ENCODE peak calls at places on chromosomes 1 and 21, in eight cellular contexts. E is CD8-positive, alpha-beta memory T cell; F is NCI-H748 treated with DMSO at 0.1 percent for 48 hours; K is activated T-cell treated with anti-CD3 and anti-CD28 coated beads for 24 hours; I is T-helper 1 cell; H is SK-N-SH; P is effector memory CD8-positive, alpha-beta T cell; Z is AG09319. R is an unnamed sample.

GRCh38 chr21:45957986-45958610 is 23.5 kb upstream of the COL6A1 start:
- DNase-seq in E (no peak), F (no peak), I (no peak), K (no peak), Z (peak), H (no peak), P (no peak), R (no peak)

GRCh38 chr1:36807262-36807661 is 227.1 kb downstream of the GRIK3 start:
- DNase-seq in H (no peak), K (no peak), E (no peak), P (no peak), I (no peak), Z (no peak), F (no peak), R (no peak)

GRCh38 chr1:225847610-225848009 is 34.6 kb downstream of the TMEM63A start:
- DNase-seq in H (no peak), K (no peak), I (no peak), Z (no peak), E (no peak), F (no peak), P (no peak), R (no peak)

GRCh38 chr1:6580119-6580587 is 359 bp downstream of the ZBTB48 start:
- DNase-seq in Z (no peak), K (no peak), H (no peak), F (no peak), E (no peak), P (no peak), I (no peak), R (no peak)

GRCh38 chr1:119285482-119285881 is 83.1 kb upstream of the HAO2 start:
- DNase-seq in E (no peak), P (no peak), F (no peak), I (no peak), H (no peak), Z (peak), K (no peak), R (no peak)

GRCh38 chr1:85273397-85273796 is 3.0 kb downstream of the BCL10 start:
- DNase-seq in H (no peak), E (no peak), P (no peak), F (no peak), K (no peak), I (no peak), Z (no peak), R (no peak)

GRCh38 chr1:2407166-2407990 is 5.0 kb downstream of the PEX10 start:
- DNase-seq in E (no peak), H (no peak), F (no peak), P (no peak), Z (no peak), I (no peak), K (no peak), R (no peak)

GRCh38 chr1:63821650-63822049 is 47.8 kb downstream of the ROR1 start:
- DNase-seq in H (no peak), P (no peak), F (no peak), K (no peak), I (no peak), E (no peak), Z (peak), R (no peak)

GRCh38 chr21:38242036-38242435 is 14.8 kb upstream of the KCNJ15 start:
- DNase-seq in H (no peak), K (no peak), E (no peak), F (no peak), I (no peak), P (no peak), Z (no peak), R (no peak)

GRCh38 chr1:85571830-85572229 is 8.7 kb upstream of the CCN1 start:
- DNase-seq in I (no peak), K (no peak), F (no peak), H (no peak), Z (no peak), E (no peak), P (no peak), R (no peak)

GRCh38 chr1:72724951-72725863 is 442.9 kb upstream of the NEGR1 start:
- DNase-seq in E (peak), H (peak), I (no peak), Z (no peak), K (no peak), P (no peak), F (no peak), R (no peak)

GRCh38 chr1:2886631-2887030 is 85.1 kb upstream of the TTC34 start:
- DNase-seq in Z (no peak), E (no peak), P (no peak), I (no peak), F (no peak), H (no peak), K (no peak), R (no peak)

GRCh38 chr1:179121159-179121938 is 39.5 kb downstream of the TOR3A start:
- DNase-seq in P (peak), H (peak), F (no peak), Z (peak), I (no peak), E (peak), K (peak), R (no peak)

GRCh38 chr1:172642970-172643369 is 15.9 kb upstream of the FASLG start:
- DNase-seq in E (no peak), I (no peak), Z (no peak), F (no peak), K (no peak), H (no peak), P (no peak), R (no peak)

GRCh38 chr1:53038565-53038964 is 23.4 kb upstream of the PODN start:
- DNase-seq in Z (no peak), K (no peak), I (no peak), H (no peak), E (no peak), F (no peak), P (no peak), R (no peak)

GRCh38 chr1:199002670-199003069 is 363.8 kb downstream of the PTPRC start:
- DNase-seq in E (no peak), F (no peak), Z (no peak), I (no peak), K (no peak), H (no peak), P (no peak), R (no peak)

GRCh38 chr1:230250676-230251075 is 175.5 kb downstream of the PGBD5 start:
- DNase-seq in F (no peak), P (no peak), E (no peak), Z (no peak), I (no peak), H (no peak), K (no peak), R (no peak)

GRCh38 chr1:223710179-223711133 is 1.9 kb upstream of the CAPN2 start:
- DNase-seq in F (no peak), H (no peak), E (no peak), P (no peak), Z (no peak), I (no peak), K (no peak), R (no peak)

GRCh38 chr1:41678141-41678878 is 193.8 kb upstream of the EDN2 start:
- DNase-seq in K (no peak), I (no peak), E (no peak), H (no peak), F (no peak), P (no peak), Z (no peak), R (no peak)

GRCh38 chr1:202968895-202969295 is 1.8 kb upstream of the CYB5R1 start:
- DNase-seq in K (no peak), E (peak), I (no peak), F (peak), H (peak), Z (no peak), P (no peak), R (no peak)

GRCh38 chr1:218556016-218556415 is 210.9 kb downstream of the TGFB2 start:
- DNase-seq in I (no peak), K (no peak), P (no peak), E (no peak), Z (no peak), H (no peak), F (no peak), R (no peak)

GRCh38 chr1:70458120-70458519 is 47.1 kb downstream of the CTH start:
- DNase-seq in P (no peak), F (no peak), H (no peak), Z (no peak), I (no peak), K (no peak), E (no peak), R (no peak)

GRCh38 chr1:179953974-179954493 is 576 bp upstream of the CEP350 start:
- DNase-seq in E (peak), P (no peak), K (peak), I (no peak), F (peak), H (peak), Z (no peak), R (peak)

GRCh38 chr1:10825592-10825991 is 29.1 kb upstream of the CASZ1 start:
- DNase-seq in E (no peak), H (no peak), Z (no peak), K (no peak), I (no peak), P (no peak), F (no peak), R (no peak)

GRCh38 chr1:36425791-36426190 is 24.5 kb downstream of the OSCP1 start:
- DNase-seq in F (no peak), P (no peak), Z (no peak), H (no peak), E (no peak), I (no peak), K (no peak), R (no peak)